ENCODE peak calls at places on chromosome 17, in seven cellular contexts. P is lower lobe of right lung, Y is iPS DF 6.9, V is non-pigmented ciliary epithelial cell, D is MCF 10A, T is foreskin keratinocyte, G is mesothelial cell of epicardium. N is an unnamed sample.

GRCh38 chr17:81685108-81685507 is 1.3 kb downstream of the HGS start:
- DNase-seq in Y (no peak), G (no peak), P (no peak), T (peak), D (peak), V (peak), N (peak)

GRCh38 chr17:50640701-50641338 is 6.1 kb downstream of the ABCC3 start:
- DNase-seq in V (no peak), G (no peak), Y (no peak), P (no peak), T (no peak), D (no peak), N (no peak)

GRCh38 chr17:18323507-18324139 is 8.5 kb downstream of the SMCR8 start:
- DNase-seq in T (no peak), Y (no peak), V (no peak), G (no peak), P (no peak), D (no peak), N (no peak)

GRCh38 chr17:14396542-14396941 is 95.7 kb downstream of the HS3ST3B1 start:
- DNase-seq in Y (no peak), G (no peak), P (no peak), T (peak), V (no peak), D (no peak), N (no peak)

GRCh38 chr17:35766903-35767510 is 6.3 kb downstream of the C17orf50 start:
- DNase-seq in D (peak), G (no peak), T (no peak), P (no peak), Y (no peak), V (no peak), N (peak)

GRCh38 chr17:32485261-32485955 is 1.4 kb upstream of the CDK5R1 start:
- DNase-seq in Y (no peak), G (no peak), T (no peak), D (no peak), P (peak), V (no peak), N (no peak)

GRCh38 chr17:7855643-7856080 is 796 bp downstream of the TMEM88 start:
- DNase-seq in T (no peak), P (no peak), D (no peak), Y (no peak), G (no peak), V (no peak), N (no peak)

GRCh38 chr17:34076743-34077631 is 178.1 kb upstream of the CCL2 start:
- DNase-seq in G (no peak), V (no peak), Y (no peak), D (no peak), P (no peak), T (no peak), N (no peak)

GRCh38 chr17:58617563-58617962 is 74.3 kb downstream of the TEX14 start:
- DNase-seq in P (no peak), V (no peak), D (no peak), G (no peak), Y (no peak), T (no peak), N (no peak)

GRCh38 chr17:27989046-27989445 is 53.4 kb upstream of the NLK start:
- DNase-seq in T (peak), P (no peak), G (no peak), Y (no peak), V (no peak), D (peak), N (peak)

GRCh38 chr17:38711792-38712571 is 6.9 kb downstream of the MLLT6 start:
- DNase-seq in P (no peak), G (no peak), Y (no peak), T (no peak), V (no peak), D (no peak), N (no peak)

GRCh38 chr17:15963670-15964110 is 18.8 kb downstream of the ADORA2B start:
- DNase-seq in D (peak), Y (no peak), P (no peak), T (peak), V (no peak), G (no peak), N (peak)

GRCh38 chr17:8117980-8118768 is at the start of gene ALOXE3:
- DNase-seq in V (no peak), D (peak), G (no peak), T (peak), P (no peak), Y (no peak), N (peak)

GRCh38 chr17:72456026-72456569 is 335.3 kb downstream of the SOX9 start:
- DNase-seq in Y (no peak), T (no peak), D (peak), P (no peak), G (no peak), V (peak), N (peak)

GRCh38 chr17:16352303-16352837 is 899 bp downstream of the CENPV start:
- DNase-seq in Y (no peak), T (no peak), D (peak), V (no peak), P (no peak), G (peak), N (peak)

GRCh38 chr17:5683241-5683640 is 98.9 kb upstream of the NLRP1 start:
- DNase-seq in G (no peak), V (no peak), Y (no peak), P (no peak), D (no peak), T (no peak), N (no peak)

GRCh38 chr17:73589096-73589980 is 54.9 kb downstream of the SDK2 start:
- DNase-seq in G (no peak), P (no peak), D (no peak), T (no peak), Y (no peak), V (no peak), N (no peak)

GRCh38 chr17:14299261-14300093 is 1.4 kb upstream of the HS3ST3B1 start:
- DNase-seq in T (no peak), V (no peak), D (no peak), P (peak), Y (no peak), G (no peak), N (no peak)

GRCh38 chr17:49162866-49163265 is 30.3 kb downstream of the B4GALNT2 start:
- DNase-seq in V (no peak), G (no peak), D (no peak), Y (no peak), P (no peak), T (no peak), N (no peak)

GRCh38 chr17:50559674-50560184 is 786 bp upstream of the CACNA1G start:
- DNase-seq in Y (peak), V (no peak), G (peak), P (peak), D (no peak), T (peak), N (peak)

GRCh38 chr17:16585796-16586195 is 16.8 kb upstream of the ZNF287 start:
- DNase-seq in P (no peak), D (no peak), T (no peak), G (no peak), Y (no peak), V (no peak), N (no peak)

GRCh38 chr17:79633937-79634813 is 23.3 kb upstream of the RBFOX3 start:
- DNase-seq in V (no peak), Y (no peak), T (no peak), P (peak), G (peak), D (no peak), N (no peak)

GRCh38 chr17:66373944-66374817 is 71.8 kb downstream of the PRKCA start:
- DNase-seq in T (no peak), G (no peak), V (no peak), D (no peak), P (no peak), Y (no peak), N (no peak)

GRCh38 chr17:7191069-7191468 is 11.9 kb upstream of the ASGR1 start:
- DNase-seq in G (no peak), V (no peak), D (no peak), Y (no peak), T (no peak), P (peak), N (no peak)

GRCh38 chr17:16255481-16255901 is 38.5 kb downstream of the PIGL start:
- DNase-seq in T (no peak), G (no peak), V (no peak), P (peak), D (no peak), Y (no peak), N (no peak)

GRCh38 chr17:82228278-82228841 is 482 bp upstream of the SLC16A3 start:
- DNase-seq in Y (no peak), V (no peak), D (no peak), P (peak), G (no peak), T (no peak), N (no peak)

GRCh38 chr17:63039899-63040602 is 74.0 kb downstream of the TANC2 start:
- DNase-seq in Y (no peak), P (no peak), T (no peak), G (no peak), D (peak), V (no peak), N (peak)

GRCh38 chr17:55731586-55732250 is 9.1 kb upstream of the TMEM100 start:
- DNase-seq in G (no peak), Y (no peak), D (no peak), P (no peak), T (no peak), V (no peak), N (no peak)

GRCh38 chr17:27244481-27245223 is 49.3 kb upstream of the WSB1 start:
- DNase-seq in P (peak), G (no peak), D (peak), T (peak), V (peak), Y (no peak), N (peak)

GRCh38 chr17:79830763-79831366 is 8.4 kb downstream of the CBX4 start:
- DNase-seq in G (no peak), V (no peak), Y (no peak), T (no peak), P (no peak), D (no peak), N (no peak)

GRCh38 chr17:32723310-32723955 is 153.5 kb downstream of the MYO1D start:
- DNase-seq in G (no peak), V (no peak), D (no peak), Y (no peak), P (no peak), T (no peak), N (no peak)

GRCh38 chr17:63772801-63773271 is 561 bp downstream of the CCDC47 start:
- DNase-seq in Y (no peak), P (no peak), T (no peak), G (no peak), V (no peak), D (peak), N (no peak)